ENCODE peak calls at places on chromosomes 11 and 22, in ten cellular contexts. Q, H, J, U, Z, T, N, I, S and B are unnamed samples.

GRCh38 chr11:14067686-14068085 is 105.2 kb downstream of the SPON1 start:
- DNase-seq in Q (no peak), H (no peak), J (no peak), U (no peak), Z (no peak), T (no peak), N (no peak), I (no peak), S (no peak), B (no peak)

GRCh38 chr11:1828542-1828941 is 6.2 kb upstream of the SYT8 start:
- DNase-seq in Q (no peak), H (no peak), J (no peak), U (no peak), Z (no peak), T (no peak), N (no peak), I (no peak), S (no peak), B (no peak)

GRCh38 chr11:68200639-68201038 is 12.5 kb downstream of the KMT5B start:
- DNase-seq in Q (no peak), H (no peak), J (no peak), U (no peak), Z (no peak), T (peak; percentile 79), N (no peak), I (no peak), S (no peak), B (no peak)

GRCh38 chr22:37979782-37980181 is 4.6 kb downstream of the SOX10 start:
- DNase-seq in Q (no peak), H (no peak), J (no peak), U (no peak), Z (no peak), T (no peak), N (no peak), I (peak; percentile 61), S (no peak), B (no peak)

GRCh38 chr11:34659096-34659733 is 38.3 kb downstream of the EHF start:
- DNase-seq in Q (no peak), H (no peak), J (no peak), U (no peak), Z (no peak), T (no peak), N (no peak), I (no peak), S (no peak), B (no peak)

GRCh38 chr11:128039140-128040021 is 548.0 kb downstream of the ETS1 start:
- DNase-seq in Q (peak; percentile 69), H (peak; percentile 33), J (no peak), U (peak; percentile 73), Z (peak; percentile 33), T (peak; percentile 93), N (peak; percentile 75), I (no peak), S (peak; percentile 76), B (no peak)

GRCh38 chr22:19105867-19106802 is 16.1 kb downstream of the DGCR2 start:
- DNase-seq in Q (no peak), H (no peak), J (no peak), U (peak; percentile 34), Z (no peak), T (no peak), N (peak; percentile 18), I (no peak), S (peak; percentile 61), B (no peak)

GRCh38 chr11:109150603-109151002 is 271.4 kb upstream of the C11orf87 start:
- DNase-seq in Q (no peak), H (no peak), J (peak; percentile 23), U (no peak), Z (no peak), T (no peak), N (peak; percentile 7), I (no peak), S (no peak), B (no peak)

GRCh38 chr22:30474683-30475424 is 3.0 kb upstream of the SEC14L3 start:
- DNase-seq in Q (no peak), H (no peak), J (no peak), U (no peak), Z (no peak), T (no peak), N (peak; percentile 73), I (no peak), S (no peak), B (no peak)

GRCh38 chr22:46622081-46622521 is 1.9 kb downstream of the GRAMD4 start:
- DNase-seq in Q (no peak), H (peak; percentile 81), J (no peak), U (no peak), Z (peak; percentile 78), T (no peak), N (no peak), I (no peak), S (no peak), B (no peak)

GRCh38 chr22:37634505-37635002 is 4.9 kb upstream of the SH3BP1 start:
- DNase-seq in Q (no peak), H (no peak), J (peak; percentile 22), U (no peak), Z (no peak), T (no peak), N (no peak), I (no peak), S (no peak), B (no peak)

GRCh38 chr11:8577791-8578581 is 16.0 kb downstream of the STK33 start:
- DNase-seq in Q (no peak), H (no peak), J (no peak), U (no peak), Z (no peak), T (no peak), N (no peak), I (no peak), S (no peak), B (no peak)